ENCODE peak calls at places on chromosome 15, in seven cellular contexts. Z is left ventricle myocardium inferior, U is sigmoid colon, M is colonic mucosa, P is PC-9, R is esophagus squamous epithelium, T is tibial artery. N is an unnamed sample.

GRCh38 chr15:64224508-64224907 is 61.7 kb upstream of the PPIB start:
- DNase-seq in Z (no peak), U (peak; percentile 71), M (peak; percentile 53), P (no peak), R (no peak), T (no peak), N (no peak)

GRCh38 chr15:71465109-71465508 is 345.2 kb upstream of the NR2E3 start:
- DNase-seq in Z (no peak), U (no peak), M (no peak), P (no peak), R (no peak), T (no peak), N (no peak)

GRCh38 chr15:97900006-97900405 is 60.5 kb upstream of the ARRDC4 start:
- DNase-seq in Z (no peak), U (no peak), M (no peak), P (no peak), R (no peak), T (no peak), N (no peak)

GRCh38 chr15:89888214-89888804 is 5.5 kb downstream of the AP3S2 start:
- DNase-seq in Z (no peak), U (no peak), M (peak; percentile 60), P (peak; percentile 60), R (no peak), T (no peak), N (no peak)

GRCh38 chr15:49649987-49650386 is 29.1 kb downstream of the DTWD1 start:
- DNase-seq in Z (no peak), U (no peak), M (no peak), P (no peak), R (no peak), T (no peak), N (no peak)

GRCh38 chr15:93973287-93973686 is 258.1 kb upstream of the MCTP2 start:
- DNase-seq in Z (peak; percentile 50), U (peak; percentile 89), M (peak; percentile 34), P (no peak), R (no peak), T (peak; percentile 48), N (no peak)

GRCh38 chr15:93485922-93486327 is 396.9 kb upstream of the RGMA start:
- DNase-seq in Z (peak; percentile 68), U (peak; percentile 82), M (peak; percentile 37), P (no peak), R (no peak), T (peak; percentile 50), N (no peak)

GRCh38 chr15:39459538-39459937 is 121.3 kb upstream of the THBS1 start:
- DNase-seq in Z (no peak), U (no peak), M (no peak), P (no peak), R (no peak), T (no peak), N (no peak)

GRCh38 chr15:79721256-79721655 is 175.6 kb downstream of the MTHFS start:
- DNase-seq in Z (no peak), U (no peak), M (no peak), P (no peak), R (no peak), T (no peak), N (no peak)

GRCh38 chr15:94441782-94442181 is 210.4 kb downstream of the MCTP2 start:
- DNase-seq in Z (no peak), U (no peak), M (no peak), P (no peak), R (no peak), T (no peak), N (no peak)

GRCh38 chr15:78875107-78875914 is 2.6 kb downstream of the MORF4L1 start:
- DNase-seq in Z (no peak), U (no peak), M (no peak), P (no peak), R (no peak), T (no peak), N (no peak)

GRCh38 chr15:98804057-98804380 is 155.7 kb downstream of the IGF1R start:
- DNase-seq in Z (no peak), U (no peak), M (no peak), P (no peak), R (no peak), T (no peak), N (no peak)

GRCh38 chr15:27815035-27815434 is 284.1 kb downstream of the OCA2 start:
- DNase-seq in Z (no peak), U (no peak), M (no peak), P (no peak), R (no peak), T (no peak), N (no peak)

GRCh38 chr15:83959477-83959876 is 276.1 kb upstream of the GOLGA6L4 start:
- DNase-seq in Z (no peak), U (no peak), M (no peak), P (no peak), R (no peak), T (no peak), N (no peak)

GRCh38 chr15:99925661-99926461 is 192.6 kb upstream of the LYSMD4 start:
- DNase-seq in Z (peak; percentile 62), U (peak; percentile 85), M (peak; percentile 80), P (no peak), R (peak; percentile 25), T (peak; percentile 49), N (peak; percentile 79)

DNA sequence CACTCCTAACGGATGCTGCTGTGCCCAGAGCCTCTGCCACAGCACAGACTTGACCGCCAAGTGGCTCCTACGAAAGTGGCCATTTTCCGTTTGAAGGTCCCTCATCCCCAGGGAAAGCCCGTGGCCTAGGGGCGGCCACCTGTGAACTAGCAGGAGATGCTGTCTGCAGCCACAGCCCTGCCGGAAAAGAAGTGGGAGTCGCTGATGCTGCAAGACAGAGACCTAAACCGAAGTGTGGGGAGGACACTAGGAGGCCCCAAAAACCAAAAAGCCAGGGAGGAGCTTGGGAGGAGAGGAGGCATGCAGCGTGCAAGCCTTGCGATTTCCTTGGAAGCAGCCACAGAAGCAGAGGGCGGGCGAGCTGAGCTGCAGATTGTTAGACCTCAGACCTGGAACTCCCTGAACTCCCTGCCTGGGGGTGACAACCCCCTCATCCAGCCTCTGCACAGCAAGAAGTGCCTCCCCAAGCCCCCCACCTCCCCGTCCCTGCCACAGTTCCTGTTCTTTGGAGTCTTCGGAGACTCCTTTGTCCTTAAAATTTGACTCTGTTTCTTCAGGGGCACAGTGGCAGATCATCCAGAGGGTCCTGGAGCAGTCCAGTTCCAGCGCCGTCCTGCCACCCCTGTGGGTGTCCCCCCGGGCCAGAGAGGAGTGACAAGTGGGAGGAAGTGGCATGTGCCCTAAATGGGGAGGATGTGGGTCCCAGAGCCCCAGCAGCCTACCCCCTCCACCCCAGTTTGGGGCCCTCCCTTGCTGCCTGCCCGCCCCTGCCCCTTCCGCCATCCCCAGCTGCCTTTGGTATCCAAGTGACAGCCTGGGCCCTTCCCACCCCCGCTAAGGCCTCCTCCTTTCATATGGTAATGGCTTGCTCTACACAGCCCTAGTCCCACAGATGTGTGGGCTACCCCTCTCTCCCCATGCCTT is 43.7 kb downstream of the KLHL25 start:
- DNase-seq in Z (no peak), U (peak; percentile 74), M (no peak), P (no peak), R (no peak), T (peak; percentile 59), N (no peak)
- H3K27ac ChIP-seq in Z (peak overlapping the region; percentile 87), U (peak overlapping the region; percentile 66), M (no peak overlapping the region), P (no peak overlapping the region), R (peak overlapping the region; percentile 74), T (peak overlapping the region; percentile 74), N (no peak overlapping the region)

GRCh38 chr15:48641416-48641815 is 4.1 kb downstream of the FBN1 start:
- DNase-seq in Z (no peak), U (no peak), M (no peak), P (no peak), R (no peak), T (no peak), N (no peak)
- H3K4me3 ChIP-seq in Z (peak overlapping the region; percentile 97), U (no peak overlapping the region), M (no peak overlapping the region), P (no peak overlapping the region), R (peak overlapping the region; percentile 12), T (peak overlapping the region; percentile 98), N (no peak overlapping the region)

GRCh38 chr15:73982251-73982962 is 9.7 kb downstream of the STOML1 start:
- DNase-seq in Z (peak; percentile 90), U (peak; percentile 93), M (peak; percentile 60), P (peak; percentile 52), R (no peak), T (peak; percentile 86), N (no peak)

GRCh38 chr15:73983211-73983727 is 8.8 kb downstream of the STOML1 start:
- DNase-seq in Z (peak; percentile 61), U (peak; percentile 90), M (peak; percentile 35), P (peak; percentile 73), R (no peak), T (no peak), N (no peak)

GRCh38 chr15:73981761-73982222 is 10.3 kb downstream of the STOML1 start:
- DNase-seq in Z (no peak), U (peak; percentile 60), M (no peak), P (no peak), R (no peak), T (no peak), N (no peak)

GRCh38 chr15:73978896-73979295 is 13.2 kb downstream of the STOML1 start:
- DNase-seq in Z (no peak), U (no peak), M (no peak), P (no peak), R (no peak), T (no peak), N (no peak)

GRCh38 chr15:73979636-73980035 is 12.5 kb downstream of the STOML1 start:
- DNase-seq in Z (no peak), U (peak; percentile 48), M (no peak), P (no peak), R (no peak), T (no peak), N (no peak)
- H3K27me3 ChIP-seq in Z (no peaks in the 10 kb centered on the region), U (no peaks in the 10 kb centered on the region), M (no peaks in the 10 kb centered on the region), P (no peaks in the 10 kb centered on the region), R (peaks cover 10% of the 10 kb centered on the region), T (no peaks in the 10 kb centered on the region), N (no peaks in the 10 kb centered on the region)

DNA sequence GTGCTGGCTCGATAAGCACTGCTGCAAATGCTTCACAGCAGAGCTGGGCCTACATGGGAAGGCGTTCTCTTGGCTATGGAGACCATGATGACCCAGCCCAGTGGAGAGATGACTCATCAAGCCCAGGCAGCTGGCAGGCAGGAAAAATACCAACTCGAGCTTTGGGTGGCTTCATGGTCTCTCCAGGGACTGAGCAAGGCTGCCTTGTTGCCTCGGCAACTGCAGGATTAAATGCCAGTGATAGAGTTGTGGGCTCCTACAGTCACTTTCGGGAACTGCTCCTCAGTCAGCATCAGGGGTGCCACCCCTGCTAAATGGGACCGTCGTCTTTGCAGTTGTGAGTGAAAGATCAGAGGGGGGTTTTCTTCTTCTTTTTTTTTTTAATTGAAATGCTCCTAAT is 54.6 kb upstream of the MYZAP start:
- DNase-seq in Z (no peak), U (no peak), M (peak; percentile 40), P (no peak), R (no peak), T (peak; percentile 77), N (no peak)
- H3K27ac ChIP-seq in Z (no peak overlapping the region), U (no peak overlapping the region), M (no peak overlapping the region), P (no peak overlapping the region), R (no peak overlapping the region), T (peak overlapping the region; percentile 33), N (no peak overlapping the region)

GRCh38 chr15:38217181-38217580 is 35.5 kb upstream of the SPRED1 start:
- DNase-seq in Z (no peak), U (no peak), M (no peak), P (peak; percentile 50), R (no peak), T (no peak), N (no peak)
- H3K4me3 ChIP-seq in Z (no peak overlapping the region), U (no peak overlapping the region), M (no peak overlapping the region), P (no peak overlapping the region), R (no peak overlapping the region), T (no peak overlapping the region), N (no peak overlapping the region)

DNA sequence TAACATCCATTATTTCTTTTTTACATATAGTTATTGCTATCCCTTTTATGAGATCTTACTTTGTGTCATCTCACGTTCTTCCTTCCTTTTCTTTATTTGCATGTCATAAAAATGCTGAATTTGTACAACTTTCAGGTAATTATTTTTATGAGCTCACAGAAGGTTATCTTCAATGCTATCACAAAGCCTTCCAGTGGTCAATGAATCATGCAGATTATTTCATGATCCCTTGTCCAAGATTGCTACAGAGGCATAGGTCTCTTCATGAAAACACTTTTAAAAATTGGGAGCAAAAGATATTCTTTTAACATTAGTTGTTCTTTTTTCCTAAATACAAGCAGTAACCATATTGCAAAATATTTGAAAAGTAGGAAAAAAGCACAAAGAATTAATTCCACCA is 880.1 kb upstream of the NR2F2 start:
- DNase-seq in Z (no peak), U (no peak), M (no peak), P (no peak), R (no peak), T (no peak), N (no peak)
- H3K27me3 ChIP-seq in Z (no peaks in the 10 kb centered on the region), U (no peaks in the 10 kb centered on the region), M (no peaks in the 10 kb centered on the region), P (no peaks in the 10 kb centered on the region), R (no peaks in the 10 kb centered on the region), T (no peaks in the 10 kb centered on the region), N (no peaks in the 10 kb centered on the region)

N was measured in CD4-positive, alpha-beta memory T cell.